ENCODE peak calls at places on chromosomes 3 and 15, in eight cellular contexts. One of them, this sample, is unnamed.

GRCh38 chr3:111807826-111808225 is 51.2 kb upstream of the PHLDB2 start:
- DNase-seq in SK-N-SH: no peak
- DNase-seq in OCI-LY7: no peak
- DNase-seq in GM23338: no peak
- DNase-seq in HCT116: no peak
- DNase-seq in hepatocyte: no peak
- DNase-seq in MM.1S: no peak
- DNase-seq in GM23248: no peak
- DNase-seq in this sample: no peak

GRCh38 chr3:16132926-16133325 is 41.6 kb upstream of the GALNT15 start:
- DNase-seq in SK-N-SH: no peak
- DNase-seq in OCI-LY7: no peak
- DNase-seq in GM23338: no peak
- DNase-seq in HCT116: no peak
- DNase-seq in hepatocyte: no peak
- DNase-seq in MM.1S: no peak
- DNase-seq in GM23248: peak
- DNase-seq in this sample: no peak

GRCh38 chr15:68503791-68504720 is 72.1 kb upstream of the ITGA11 start:
- DNase-seq in SK-N-SH: no peak
- DNase-seq in OCI-LY7: no peak
- DNase-seq in GM23338: no peak
- DNase-seq in HCT116: no peak
- DNase-seq in hepatocyte: no peak
- DNase-seq in MM.1S: no peak
- DNase-seq in GM23248: no peak
- DNase-seq in this sample: no peak

GRCh38 chr3:14462738-14463137 is 60.3 kb downstream of the SLC6A6 start:
- DNase-seq in SK-N-SH: no peak
- DNase-seq in OCI-LY7: no peak
- DNase-seq in GM23338: no peak
- DNase-seq in HCT116: no peak
- DNase-seq in hepatocyte: peak
- DNase-seq in MM.1S: no peak
- DNase-seq in GM23248: no peak
- DNase-seq in this sample: no peak

GRCh38 chr3:185200639-185201038 is 47.8 kb upstream of the C3orf70 start:
- DNase-seq in SK-N-SH: no peak
- DNase-seq in OCI-LY7: no peak
- DNase-seq in GM23338: no peak
- DNase-seq in HCT116: no peak
- DNase-seq in hepatocyte: no peak
- DNase-seq in MM.1S: no peak
- DNase-seq in GM23248: peak
- DNase-seq in this sample: peak

GRCh38 chr15:53808058-53808703 is 48.7 kb upstream of the WDR72 start:
- DNase-seq in SK-N-SH: peak
- DNase-seq in OCI-LY7: peak
- DNase-seq in GM23338: peak
- DNase-seq in HCT116: no peak
- DNase-seq in hepatocyte: no peak
- DNase-seq in MM.1S: peak
- DNase-seq in GM23248: peak
- DNase-seq in this sample: peak

GRCh38 chr3:122415104-122415744 is 638 bp downstream of the WDR5B start:
- DNase-seq in SK-N-SH: peak
- DNase-seq in OCI-LY7: peak
- DNase-seq in GM23338: peak
- DNase-seq in HCT116: peak
- DNase-seq in hepatocyte: peak
- DNase-seq in MM.1S: peak
- DNase-seq in GM23248: peak
- DNase-seq in this sample: peak

GRCh38 chr3:99520511-99520910 is 117.9 kb upstream of the COL8A1 start:
- DNase-seq in SK-N-SH: no peak
- DNase-seq in OCI-LY7: no peak
- DNase-seq in GM23338: no peak
- DNase-seq in HCT116: no peak
- DNase-seq in hepatocyte: no peak
- DNase-seq in MM.1S: no peak
- DNase-seq in GM23248: no peak
- DNase-seq in this sample: peak

GRCh38 chr3:52890735-52891134 is 6.6 kb downstream of the STIMATE start:
- DNase-seq in SK-N-SH: no peak
- DNase-seq in OCI-LY7: no peak
- DNase-seq in GM23338: no peak
- DNase-seq in HCT116: no peak
- DNase-seq in hepatocyte: no peak
- DNase-seq in MM.1S: no peak
- DNase-seq in GM23248: peak
- DNase-seq in this sample: peak

GRCh38 chr3:30649572-30650310 is 43.3 kb downstream of the TGFBR2 start:
- DNase-seq in SK-N-SH: no peak
- DNase-seq in OCI-LY7: peak
- DNase-seq in GM23338: no peak
- DNase-seq in HCT116: no peak
- DNase-seq in hepatocyte: peak
- DNase-seq in MM.1S: no peak
- DNase-seq in GM23248: no peak
- DNase-seq in this sample: no peak

GRCh38 chr15:34514251-34514760 is 69.1 kb downstream of the GOLGA8B start:
- DNase-seq in SK-N-SH: peak
- DNase-seq in OCI-LY7: no peak
- DNase-seq in GM23338: peak
- DNase-seq in HCT116: no peak
- DNase-seq in hepatocyte: peak
- DNase-seq in MM.1S: peak
- DNase-seq in GM23248: peak
- DNase-seq in this sample: peak

GRCh38 chr15:71334434-71334833 is 219.2 kb downstream of the THSD4 start:
- DNase-seq in SK-N-SH: no peak
- DNase-seq in OCI-LY7: no peak
- DNase-seq in GM23338: no peak
- DNase-seq in HCT116: no peak
- DNase-seq in hepatocyte: no peak
- DNase-seq in MM.1S: no peak
- DNase-seq in GM23248: no peak
- DNase-seq in this sample: no peak

GRCh38 chr3:30012941-30013543 is 593.4 kb upstream of the TGFBR2 start:
- DNase-seq in SK-N-SH: peak
- DNase-seq in OCI-LY7: peak
- DNase-seq in GM23338: peak
- DNase-seq in HCT116: peak
- DNase-seq in hepatocyte: peak
- DNase-seq in MM.1S: peak
- DNase-seq in GM23248: peak
- DNase-seq in this sample: peak

GRCh38 chr15:101207867-101208288 is 44.0 kb downstream of the CHSY1 start:
- DNase-seq in SK-N-SH: no peak
- DNase-seq in OCI-LY7: no peak
- DNase-seq in GM23338: no peak
- DNase-seq in HCT116: no peak
- DNase-seq in hepatocyte: no peak
- DNase-seq in MM.1S: no peak
- DNase-seq in GM23248: peak
- DNase-seq in this sample: peak

GRCh38 chr3:45204136-45204535 is 22.0 kb downstream of the TMEM158 start:
- DNase-seq in SK-N-SH: no peak
- DNase-seq in OCI-LY7: no peak
- DNase-seq in GM23338: no peak
- DNase-seq in HCT116: no peak
- DNase-seq in hepatocyte: peak
- DNase-seq in MM.1S: no peak
- DNase-seq in GM23248: peak
- DNase-seq in this sample: peak

GRCh38 chr3:126267169-126267975 is 87.0 kb upstream of the ALDH1L1 start:
- DNase-seq in SK-N-SH: peak
- DNase-seq in OCI-LY7: no peak
- DNase-seq in GM23338: peak
- DNase-seq in HCT116: peak
- DNase-seq in hepatocyte: peak
- DNase-seq in MM.1S: no peak
- DNase-seq in GM23248: peak
- DNase-seq in this sample: peak

GRCh38 chr3:46829699-46830208 is 33.5 kb downstream of the MYL3 start:
- DNase-seq in SK-N-SH: no peak
- DNase-seq in OCI-LY7: no peak
- DNase-seq in GM23338: no peak
- DNase-seq in HCT116: no peak
- DNase-seq in hepatocyte: no peak
- DNase-seq in MM.1S: peak
- DNase-seq in GM23248: no peak
- DNase-seq in this sample: no peak

GRCh38 chr15:33226559-33227181 is 32.2 kb upstream of the FMN1 start:
- DNase-seq in SK-N-SH: peak
- DNase-seq in OCI-LY7: peak
- DNase-seq in GM23338: peak
- DNase-seq in HCT116: peak
- DNase-seq in hepatocyte: peak
- DNase-seq in MM.1S: peak
- DNase-seq in GM23248: peak
- DNase-seq in this sample: peak
- TF ChIP-seq EZH2phosphoT487 in SK-N-SH: no peak
- TF ChIP-seq EZH2phosphoT487 in OCI-LY7: no peak
- TF ChIP-seq EZH2phosphoT487 in GM23338: no peak
- TF ChIP-seq EZH2phosphoT487 in HCT116: no peak
- TF ChIP-seq EZH2phosphoT487 in hepatocyte: no peak
- TF ChIP-seq EZH2phosphoT487 in MM.1S: no peak
- TF ChIP-seq EZH2phosphoT487 in GM23248: no peak
- TF ChIP-seq EZH2phosphoT487 in this sample: no peak

GRCh38 chr3:108830991-108831390 is 8.4 kb downstream of the TRAT1 start:
- DNase-seq in SK-N-SH: no peak
- DNase-seq in OCI-LY7: no peak
- DNase-seq in GM23338: no peak
- DNase-seq in HCT116: no peak
- DNase-seq in hepatocyte: no peak
- DNase-seq in MM.1S: no peak
- DNase-seq in GM23248: no peak
- DNase-seq in this sample: no peak

GRCh38 chr3:108833616-108834015 is 11.0 kb downstream of the TRAT1 start:
- DNase-seq in SK-N-SH: no peak
- DNase-seq in OCI-LY7: no peak
- DNase-seq in GM23338: no peak
- DNase-seq in HCT116: no peak
- DNase-seq in hepatocyte: no peak
- DNase-seq in MM.1S: no peak
- DNase-seq in GM23248: no peak
- DNase-seq in this sample: no peak

GRCh38 chr3:108838411-108838810 is 15.8 kb downstream of the TRAT1 start:
- DNase-seq in SK-N-SH: no peak
- DNase-seq in OCI-LY7: no peak
- DNase-seq in GM23338: no peak
- DNase-seq in HCT116: no peak
- DNase-seq in hepatocyte: no peak
- DNase-seq in MM.1S: no peak
- DNase-seq in GM23248: no peak
- DNase-seq in this sample: no peak

GRCh38 chr3:108835101-108835500 is 12.5 kb downstream of the TRAT1 start:
- DNase-seq in SK-N-SH: no peak
- DNase-seq in OCI-LY7: no peak
- DNase-seq in GM23338: no peak
- DNase-seq in HCT116: no peak
- DNase-seq in hepatocyte: no peak
- DNase-seq in MM.1S: no peak
- DNase-seq in GM23248: no peak
- DNase-seq in this sample: no peak

GRCh38 chr3:108834551-108834950 is 12.0 kb downstream of the TRAT1 start:
- DNase-seq in SK-N-SH: no peak
- DNase-seq in OCI-LY7: no peak
- DNase-seq in GM23338: no peak
- DNase-seq in HCT116: no peak
- DNase-seq in hepatocyte: no peak
- DNase-seq in MM.1S: no peak
- DNase-seq in GM23248: no peak
- DNase-seq in this sample: no peak
- H3K27ac ChIP-seq in SK-N-SH: no peak
- H3K27ac ChIP-seq in OCI-LY7: no peak
- H3K27ac ChIP-seq in GM23338: no peak
- H3K27ac ChIP-seq in HCT116: no peak
- H3K27ac ChIP-seq in hepatocyte: no peak
- H3K27ac ChIP-seq in MM.1S: no peak
- H3K27ac ChIP-seq in GM23248: no peak
- H3K27ac ChIP-seq in this sample: no peak

GRCh38 chr15:63364293-63365003 is 17.2 kb downstream of the CA12 start:
- DNase-seq in SK-N-SH: no peak
- DNase-seq in OCI-LY7: no peak
- DNase-seq in GM23338: no peak
- DNase-seq in HCT116: no peak
- DNase-seq in hepatocyte: no peak
- DNase-seq in MM.1S: no peak
- DNase-seq in GM23248: peak
- DNase-seq in this sample: no peak
- TF ChIP-seq EZH2phosphoT487 in SK-N-SH: no peak
- TF ChIP-seq EZH2phosphoT487 in OCI-LY7: no peak
- TF ChIP-seq EZH2phosphoT487 in GM23338: no peak
- TF ChIP-seq EZH2phosphoT487 in HCT116: no peak
- TF ChIP-seq EZH2phosphoT487 in hepatocyte: no peak
- TF ChIP-seq EZH2phosphoT487 in MM.1S: no peak
- TF ChIP-seq EZH2phosphoT487 in GM23248: no peak
- TF ChIP-seq EZH2phosphoT487 in this sample: no peak

GRCh38 chr15:99016680-99017321 is 9.2 kb upstream of the PGPEP1L start:
- DNase-seq in SK-N-SH: peak
- DNase-seq in OCI-LY7: no peak
- DNase-seq in GM23338: peak
- DNase-seq in HCT116: no peak
- DNase-seq in hepatocyte: no peak
- DNase-seq in MM.1S: no peak
- DNase-seq in GM23248: peak
- DNase-seq in this sample: peak

GRCh38 chr15:99017322-99017701 is 9.7 kb upstream of the PGPEP1L start:
- DNase-seq in SK-N-SH: no peak
- DNase-seq in OCI-LY7: no peak
- DNase-seq in GM23338: no peak
- DNase-seq in HCT116: no peak
- DNase-seq in hepatocyte: no peak
- DNase-seq in MM.1S: no peak
- DNase-seq in GM23248: no peak
- DNase-seq in this sample: no peak

GRCh38 chr15:99019558-99020540 is 12.3 kb upstream of the PGPEP1L start:
- DNase-seq in SK-N-SH: no peak
- DNase-seq in OCI-LY7: no peak
- DNase-seq in GM23338: no peak
- DNase-seq in HCT116: no peak
- DNase-seq in hepatocyte: no peak
- DNase-seq in MM.1S: no peak
- DNase-seq in GM23248: peak
- DNase-seq in this sample: peak

GRCh38 chr15:99021027-99021624 is 13.5 kb upstream of the PGPEP1L start:
- DNase-seq in SK-N-SH: no peak
- DNase-seq in OCI-LY7: no peak
- DNase-seq in GM23338: no peak
- DNase-seq in HCT116: no peak
- DNase-seq in hepatocyte: no peak
- DNase-seq in MM.1S: no peak
- DNase-seq in GM23248: no peak
- DNase-seq in this sample: no peak

DNA sequence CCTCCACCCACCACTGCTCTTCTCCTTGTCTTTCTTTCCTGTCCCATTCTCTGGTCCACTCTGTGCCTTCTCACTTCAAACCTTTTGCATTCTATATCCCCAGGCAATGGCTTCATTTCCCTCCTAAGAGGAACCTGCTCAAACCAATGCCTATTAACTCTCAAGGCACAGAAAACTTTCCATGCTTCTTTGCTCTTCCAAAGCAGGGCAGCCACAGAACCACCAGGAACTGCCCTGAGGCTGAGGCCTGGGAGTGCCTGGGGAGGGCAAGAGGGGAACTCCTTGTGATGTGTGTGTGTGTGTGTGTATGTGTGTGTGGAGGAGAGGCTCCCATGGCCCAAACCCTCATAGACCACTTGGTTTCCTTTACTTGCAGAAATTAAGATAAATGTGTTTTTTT is 14.1 kb upstream of the PGPEP1L start:
- DNase-seq in SK-N-SH: no peak
- DNase-seq in OCI-LY7: no peak
- DNase-seq in GM23338: no peak
- DNase-seq in HCT116: no peak
- DNase-seq in hepatocyte: no peak
- DNase-seq in MM.1S: no peak
- DNase-seq in GM23248: no peak
- DNase-seq in this sample: no peak
- H3K27ac ChIP-seq in SK-N-SH: no peak
- H3K27ac ChIP-seq in OCI-LY7: no peak
- H3K27ac ChIP-seq in GM23338: no peak
- H3K27ac ChIP-seq in HCT116: no peak
- H3K27ac ChIP-seq in hepatocyte: no peak
- H3K27ac ChIP-seq in MM.1S: no peak
- H3K27ac ChIP-seq in GM23248: no peak
- H3K27ac ChIP-seq in this sample: no peak